ENCODE peak calls at places on chromosomes 3 and 15, in ten cellular contexts. A, O, N, T, L, W, M, Z, S and X are unnamed samples.
A peak's percentile ranks its signal among the peaks of the same experiment; 100 is the strongest.

GRCh38 chr3:50418845-50419244 is 59.5 kb upstream of the TMEM115 start:
- DNase-seq in A (no peak), O (no peak), N (no peak), T (no peak), L (peak; percentile 11), W (no peak), M (no peak), Z (no peak), S (no peak), X (no peak)

GRCh38 chr15:59553879-59554735 is 57.5 kb upstream of the GCNT3 start:
- DNase-seq in A (no peak), O (no peak), N (no peak), T (no peak), L (peak; percentile 74), W (no peak), M (no peak), Z (no peak), S (no peak), X (no peak)

GRCh38 chr15:83846847-83847246 is 192.9 kb downstream of the ADAMTSL3 start:
- DNase-seq in A (no peak), O (no peak), N (no peak), T (no peak), L (peak; percentile 49), W (peak; percentile 79), M (no peak), Z (no peak), S (no peak), X (no peak)

GRCh38 chr15:58701376-58701775 is 48.1 kb downstream of the ADAM10 start:
- DNase-seq in A (no peak), O (no peak), N (no peak), T (no peak), L (no peak), W (no peak), M (no peak), Z (no peak), S (no peak), X (no peak)

GRCh38 chr3:47342156-47342555 is 38.7 kb upstream of the PTPN23 start:
- DNase-seq in A (no peak), O (no peak), N (no peak), T (no peak), L (no peak), W (no peak), M (no peak), Z (no peak), S (no peak), X (no peak)

GRCh38 chr3:30826381-30827061 is 67.9 kb downstream of the GADL1 start:
- DNase-seq in A (no peak), O (no peak), N (no peak), T (no peak), L (no peak), W (no peak), M (no peak), Z (no peak), S (no peak), X (no peak)

GRCh38 chr3:46871222-46871621 is 6.3 kb upstream of the PTH1R start:
- DNase-seq in A (no peak), O (no peak), N (no peak), T (no peak), L (peak; percentile 31), W (no peak), M (no peak), Z (no peak), S (no peak), X (no peak)

GRCh38 chr15:27025411-27026051 is 54.5 kb downstream of the GABRG3 start:
- DNase-seq in A (no peak), O (no peak), N (no peak), T (no peak), L (no peak), W (no peak), M (no peak), Z (no peak), S (no peak), X (no peak)

GRCh38 chr3:151537751-151538150 is 76.9 kb upstream of the IGSF10 start:
- DNase-seq in A (no peak), O (no peak), N (no peak), T (no peak), L (no peak), W (no peak), M (no peak), Z (no peak), S (no peak), X (no peak)

GRCh38 chr15:60889006-60889405 is 340.1 kb downstream of the RORA start:
- DNase-seq in A (no peak), O (no peak), N (no peak), T (no peak), L (no peak), W (no peak), M (no peak), Z (no peak), S (no peak), X (no peak)

GRCh38 chr3:105362021-105362665 is 4.6 kb upstream of the ALCAM start:
- DNase-seq in A (no peak), O (no peak), N (no peak), T (no peak), L (no peak), W (no peak), M (no peak), Z (no peak), S (no peak), X (no peak)

GRCh38 chr3:158094235-158094916 is 11.8 kb downstream of the SHOX2 start:
- DNase-seq in A (no peak), O (no peak), N (no peak), T (peak; percentile 80), L (no peak), W (no peak), M (peak; percentile 22), Z (peak; percentile 78), S (no peak), X (peak; percentile 79)
- TF ChIP-seq CTCF in A (no peak), O (no peak), N (no peak), T (no peak), L (peak; percentile 27), W (no peak), M (no peak), Z (no peak), S (no peak), X (peak; percentile 45)

GRCh38 chr3:9861626-9862130 is 17.9 kb upstream of the RPUSD3 start:
- DNase-seq in A (no peak), O (no peak), N (no peak), T (peak; percentile 27), L (no peak), W (no peak), M (no peak), Z (no peak), S (no peak), X (no peak)

GRCh38 chr3:9861201-9861600 is 17.4 kb upstream of the RPUSD3 start:
- DNase-seq in A (no peak), O (no peak), N (no peak), T (no peak), L (no peak), W (no peak), M (no peak), Z (peak; percentile 60), S (no peak), X (no peak)

GRCh38 chr3:9866639-9867038 is 13.4 kb downstream of the CIDEC start:
- DNase-seq in A (no peak), O (no peak), N (no peak), T (no peak), L (no peak), W (no peak), M (no peak), Z (no peak), S (peak; percentile 41), X (no peak)

GRCh38 chr3:9859530-9860025 is 15.8 kb upstream of the RPUSD3 start:
- DNase-seq in A (no peak), O (no peak), N (no peak), T (no peak), L (no peak), W (no peak), M (no peak), Z (no peak), S (no peak), X (no peak)

DNA sequence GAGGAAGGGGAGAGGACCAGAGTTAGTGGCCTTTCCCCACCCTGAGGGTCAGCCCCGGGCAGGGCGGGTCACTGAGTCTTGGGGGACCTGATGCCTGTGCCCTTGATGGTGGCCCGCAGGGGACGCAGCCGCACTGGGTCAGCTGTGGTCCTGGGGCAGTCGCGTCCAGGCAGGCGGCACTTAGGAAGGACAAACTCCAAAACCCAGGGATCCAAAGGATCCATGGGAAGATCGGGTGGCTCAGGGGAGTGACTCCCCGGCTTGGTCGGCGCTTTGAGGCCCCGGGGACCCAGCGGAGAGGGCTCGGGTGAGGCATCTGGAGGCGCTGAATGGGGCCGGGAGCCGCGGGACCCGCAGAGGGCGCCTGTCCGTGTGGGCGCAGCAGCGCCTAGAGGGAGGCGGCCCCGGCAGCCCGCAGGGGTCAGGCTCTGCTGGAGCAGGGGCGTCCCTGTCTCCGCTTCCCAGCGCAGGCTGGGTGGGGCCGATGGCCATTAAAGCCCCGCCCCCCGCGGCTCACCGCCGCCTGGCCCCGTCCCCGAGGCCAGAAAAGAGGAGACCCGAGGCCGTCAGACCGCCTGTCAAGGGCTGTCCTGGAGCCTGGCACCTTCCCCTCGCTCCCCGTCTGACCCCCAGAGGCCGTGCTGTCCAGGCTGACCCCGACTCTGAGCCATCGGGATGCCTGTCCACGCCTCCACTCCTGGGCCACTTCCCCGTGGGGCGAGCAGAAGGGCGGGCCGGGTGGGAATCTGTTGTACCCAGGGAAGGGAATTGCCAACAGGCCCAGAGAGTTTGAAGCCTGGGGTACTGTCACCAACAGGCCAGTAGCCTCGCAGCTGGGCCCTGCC is 17.4 kb downstream of the CIDEC start:
- DNase-seq in A (no peak), O (no peak), N (no peak), T (peak; percentile 82), L (no peak), W (no peak), M (peak; percentile 63), Z (peak; percentile 84), S (peak; percentile 71), X (peak; percentile 68)
- TF ChIP-seq CTCF in A (no peak), O (peak; percentile 15), N (no peak), T (peak; percentile 26), L (peak; percentile 53), W (peak; percentile 34), M (peak; percentile 51), Z (peak; percentile 28), S (peak; percentile 65), X (no peak)

GRCh38 chr15:37860896-37861295 is 73.5 kb upstream of the TMCO5A start:
- DNase-seq in A (no peak), O (no peak), N (no peak), T (no peak), L (no peak), W (no peak), M (no peak), Z (no peak), S (no peak), X (no peak)
- TF ChIP-seq CTCF in A (no peak), O (no peak), N (no peak), T (no peak), L (no peak), W (no peak), M (no peak), Z (no peak), S (no peak), X (no peak)

DNA sequence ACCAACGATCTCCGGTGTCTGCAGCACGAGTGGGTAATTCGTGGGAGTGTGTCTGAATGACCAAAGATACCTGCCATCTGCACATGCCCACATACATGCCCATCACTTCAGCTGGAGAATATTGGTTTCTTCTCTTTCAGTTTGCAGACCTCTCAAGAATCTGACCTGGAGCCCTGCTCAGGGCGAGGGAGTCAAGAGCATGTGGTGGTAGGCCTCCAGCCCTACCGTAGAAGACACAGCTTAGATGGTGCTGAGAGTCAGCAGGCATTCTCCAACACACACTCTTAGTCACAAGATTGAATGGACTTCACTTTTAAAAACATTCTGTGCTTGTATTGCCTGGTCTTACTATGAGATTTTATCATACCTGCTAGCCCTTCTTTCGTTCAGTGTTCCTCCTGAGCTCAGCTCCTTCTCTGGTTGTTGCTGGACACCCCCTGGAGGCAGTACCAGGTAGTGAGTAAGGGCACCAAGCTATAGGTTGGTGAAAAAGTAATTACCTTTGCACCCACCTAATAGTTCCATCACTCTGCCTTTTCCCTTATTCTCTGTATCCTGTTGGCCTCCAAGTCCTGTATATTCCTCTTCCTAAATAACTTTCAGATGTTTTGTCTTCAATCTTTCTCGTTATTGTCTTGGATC is 252.0 kb downstream of the CACNA2D3 start:
- DNase-seq in A (no peak), O (no peak), N (peak; percentile 3), T (peak; percentile 10), L (no peak), W (no peak), M (peak; percentile 3), Z (peak; percentile 78), S (peak; percentile 41), X (peak; percentile 14)
- TF ChIP-seq CTCF in A (no peak), O (no peak), N (peak; percentile 54), T (peak; percentile 4), L (peak; percentile 4), W (peak; percentile 39), M (peak; percentile 63), Z (peak; percentile 76), S (peak; percentile 72), X (no peak)